ENCODE peak calls at places on chromosomes 3 and 15, in seven cellular contexts. One of them, this sample, is unnamed.

GRCh38 chr15:84609818-84610525 is 9.2 kb downstream of the ZSCAN2 start:
- DNase-seq in M059J: no peak
- DNase-seq in dorsolateral prefrontal cortex: no peak
- DNase-seq in endothelial cell: no peak
- DNase-seq in germinal center: no peak
- DNase-seq in CD8-positive, alpha-beta memory T cell: no peak
- DNase-seq in NCI-H2081: no peak
- DNase-seq in this sample: no peak

GRCh38 chr3:37852097-37852496 is 9.6 kb upstream of the CTDSPL start:
- DNase-seq in M059J: peak
- DNase-seq in dorsolateral prefrontal cortex: no peak
- DNase-seq in endothelial cell: no peak
- DNase-seq in germinal center: no peak
- DNase-seq in CD8-positive, alpha-beta memory T cell: no peak
- DNase-seq in NCI-H2081: no peak
- DNase-seq in this sample: no peak

GRCh38 chr15:38455096-38455495 is 1.2 kb downstream of the FAM98B start:
- DNase-seq in M059J: no peak
- DNase-seq in dorsolateral prefrontal cortex: no peak
- DNase-seq in endothelial cell: no peak
- DNase-seq in germinal center: no peak
- DNase-seq in CD8-positive, alpha-beta memory T cell: no peak
- DNase-seq in NCI-H2081: no peak
- DNase-seq in this sample: no peak

GRCh38 chr15:35206060-35206675 is 121.1 kb upstream of the NANOGP8 start:
- DNase-seq in M059J: no peak
- DNase-seq in dorsolateral prefrontal cortex: no peak
- DNase-seq in endothelial cell: peak
- DNase-seq in germinal center: peak
- DNase-seq in CD8-positive, alpha-beta memory T cell: no peak
- DNase-seq in NCI-H2081: no peak
- DNase-seq in this sample: no peak

GRCh38 chr3:124276863-124277515 is 285.1 kb upstream of the ROPN1 start:
- DNase-seq in M059J: no peak
- DNase-seq in dorsolateral prefrontal cortex: no peak
- DNase-seq in endothelial cell: no peak
- DNase-seq in germinal center: no peak
- DNase-seq in CD8-positive, alpha-beta memory T cell: no peak
- DNase-seq in NCI-H2081: no peak
- DNase-seq in this sample: no peak

GRCh38 chr3:36774072-36774471 is 9.7 kb upstream of the DCLK3 start:
- DNase-seq in M059J: no peak
- DNase-seq in dorsolateral prefrontal cortex: no peak
- DNase-seq in endothelial cell: no peak
- DNase-seq in germinal center: no peak
- DNase-seq in CD8-positive, alpha-beta memory T cell: no peak
- DNase-seq in NCI-H2081: no peak
- DNase-seq in this sample: no peak

GRCh38 chr3:146625117-146625775 is 20.1 kb upstream of the PLSCR5 start:
- DNase-seq in M059J: peak
- DNase-seq in dorsolateral prefrontal cortex: no peak
- DNase-seq in endothelial cell: no peak
- DNase-seq in germinal center: no peak
- DNase-seq in CD8-positive, alpha-beta memory T cell: no peak
- DNase-seq in NCI-H2081: no peak
- DNase-seq in this sample: no peak

GRCh38 chr3:131454501-131454900 is 48.3 kb downstream of the MRPL3 start:
- DNase-seq in M059J: peak
- DNase-seq in dorsolateral prefrontal cortex: no peak
- DNase-seq in endothelial cell: no peak
- DNase-seq in germinal center: no peak
- DNase-seq in CD8-positive, alpha-beta memory T cell: no peak
- DNase-seq in NCI-H2081: no peak
- DNase-seq in this sample: no peak

GRCh38 chr3:18847583-18848197 is 300.6 kb upstream of the KCNH8 start:
- DNase-seq in M059J: no peak
- DNase-seq in dorsolateral prefrontal cortex: no peak
- DNase-seq in endothelial cell: no peak
- DNase-seq in germinal center: peak
- DNase-seq in CD8-positive, alpha-beta memory T cell: no peak
- DNase-seq in NCI-H2081: no peak
- DNase-seq in this sample: no peak

GRCh38 chr15:45134682-45135604 is 5.1 kb downstream of the DUOX1 start:
- DNase-seq in M059J: no peak
- DNase-seq in dorsolateral prefrontal cortex: no peak
- DNase-seq in endothelial cell: peak
- DNase-seq in germinal center: no peak
- DNase-seq in CD8-positive, alpha-beta memory T cell: no peak
- DNase-seq in NCI-H2081: no peak
- DNase-seq in this sample: no peak

GRCh38 chr3:52372822-52373504 is 56.8 kb downstream of the DNAH1 start:
- DNase-seq in M059J: no peak
- DNase-seq in dorsolateral prefrontal cortex: no peak
- DNase-seq in endothelial cell: peak
- DNase-seq in germinal center: peak
- DNase-seq in CD8-positive, alpha-beta memory T cell: no peak
- DNase-seq in NCI-H2081: no peak
- DNase-seq in this sample: no peak

GRCh38 chr3:57545636-57546268 is 1.6 kb upstream of the DNAH12 start:
- DNase-seq in M059J: no peak
- DNase-seq in dorsolateral prefrontal cortex: no peak
- DNase-seq in endothelial cell: no peak
- DNase-seq in germinal center: no peak
- DNase-seq in CD8-positive, alpha-beta memory T cell: no peak
- DNase-seq in NCI-H2081: no peak
- DNase-seq in this sample: no peak

GRCh38 chr3:126731044-126731443 is 27.0 kb downstream of the CHCHD6 start:
- DNase-seq in M059J: no peak
- DNase-seq in dorsolateral prefrontal cortex: no peak
- DNase-seq in endothelial cell: no peak
- DNase-seq in germinal center: no peak
- DNase-seq in CD8-positive, alpha-beta memory T cell: no peak
- DNase-seq in NCI-H2081: no peak
- DNase-seq in this sample: no peak

GRCh38 chr3:43997788-43998373 is 243.8 kb upstream of the TOPAZ1 start:
- DNase-seq in M059J: peak
- DNase-seq in dorsolateral prefrontal cortex: no peak
- DNase-seq in endothelial cell: peak
- DNase-seq in germinal center: peak
- DNase-seq in CD8-positive, alpha-beta memory T cell: no peak
- DNase-seq in NCI-H2081: no peak
- DNase-seq in this sample: no peak

GRCh38 chr3:182902236-182902635 is 78.1 kb downstream of the DCUN1D1 start:
- DNase-seq in M059J: no peak
- DNase-seq in dorsolateral prefrontal cortex: no peak
- DNase-seq in endothelial cell: no peak
- DNase-seq in germinal center: no peak
- DNase-seq in CD8-positive, alpha-beta memory T cell: no peak
- DNase-seq in NCI-H2081: no peak
- DNase-seq in this sample: no peak

GRCh38 chr3:134145183-134145582 is 105.5 kb downstream of the RYK start:
- DNase-seq in M059J: no peak
- DNase-seq in dorsolateral prefrontal cortex: no peak
- DNase-seq in endothelial cell: no peak
- DNase-seq in germinal center: no peak
- DNase-seq in CD8-positive, alpha-beta memory T cell: no peak
- DNase-seq in NCI-H2081: no peak
- DNase-seq in this sample: no peak

GRCh38 chr3:24683511-24684384 is 189.1 kb upstream of the THRB start:
- DNase-seq in M059J: peak
- DNase-seq in dorsolateral prefrontal cortex: no peak
- DNase-seq in endothelial cell: peak
- DNase-seq in germinal center: peak
- DNase-seq in CD8-positive, alpha-beta memory T cell: no peak
- DNase-seq in NCI-H2081: peak
- DNase-seq in this sample: peak

GRCh38 chr3:151213151-151213550 is 10.1 kb upstream of the GPR171 start:
- DNase-seq in M059J: no peak
- DNase-seq in dorsolateral prefrontal cortex: no peak
- DNase-seq in endothelial cell: no peak
- DNase-seq in germinal center: no peak
- DNase-seq in CD8-positive, alpha-beta memory T cell: no peak
- DNase-seq in NCI-H2081: no peak
- DNase-seq in this sample: no peak

GRCh38 chr3:137304313-137305056 is 346.7 kb downstream of the IL20RB start:
- DNase-seq in M059J: no peak
- DNase-seq in dorsolateral prefrontal cortex: no peak
- DNase-seq in endothelial cell: no peak
- DNase-seq in germinal center: no peak
- DNase-seq in CD8-positive, alpha-beta memory T cell: no peak
- DNase-seq in NCI-H2081: no peak
- DNase-seq in this sample: no peak

GRCh38 chr3:10023587-10024310 is 2.5 kb upstream of the FANCD2 start:
- DNase-seq in M059J: peak
- DNase-seq in dorsolateral prefrontal cortex: no peak
- DNase-seq in endothelial cell: no peak
- DNase-seq in germinal center: no peak
- DNase-seq in CD8-positive, alpha-beta memory T cell: no peak
- DNase-seq in NCI-H2081: no peak
- DNase-seq in this sample: no peak

GRCh38 chr15:69469467-69470191 is 17.0 kb downstream of the RPLP1 start:
- DNase-seq in M059J: peak
- DNase-seq in dorsolateral prefrontal cortex: no peak
- DNase-seq in endothelial cell: no peak
- DNase-seq in germinal center: no peak
- DNase-seq in CD8-positive, alpha-beta memory T cell: peak
- DNase-seq in NCI-H2081: no peak
- DNase-seq in this sample: no peak

GRCh38 chr15:50051811-50052419 is 67.1 kb downstream of the ATP8B4 start:
- DNase-seq in M059J: peak
- DNase-seq in dorsolateral prefrontal cortex: peak
- DNase-seq in endothelial cell: peak
- DNase-seq in germinal center: no peak
- DNase-seq in CD8-positive, alpha-beta memory T cell: no peak
- DNase-seq in NCI-H2081: peak
- DNase-seq in this sample: no peak

GRCh38 chr15:97755726-97756125 is 204.8 kb upstream of the ARRDC4 start:
- DNase-seq in M059J: no peak
- DNase-seq in dorsolateral prefrontal cortex: no peak
- DNase-seq in endothelial cell: no peak
- DNase-seq in germinal center: no peak
- DNase-seq in CD8-positive, alpha-beta memory T cell: no peak
- DNase-seq in NCI-H2081: no peak
- DNase-seq in this sample: no peak

GRCh38 chr3:169812844-169813677 is at the start of the genes LRRC34 and LRRIQ4:
- DNase-seq in M059J: peak
- DNase-seq in dorsolateral prefrontal cortex: peak
- DNase-seq in endothelial cell: peak
- DNase-seq in germinal center: peak
- DNase-seq in CD8-positive, alpha-beta memory T cell: peak
- DNase-seq in NCI-H2081: peak
- DNase-seq in this sample: peak

This sample was measured in NCI-H2227 treated with DMSO at 0.1 percent for 48 hours.